ENCODE peak calls at places on chromosomes 4 and X, in nine cellular contexts. D is GM12892, P is stomach, G is lower leg skin, H is breast epithelium, J is IMR-90, W is A549, O is GM12878, B is endothelial cell of umbilical vein. L is an unnamed sample.

GRCh38 chrX:2584216-2584615 is 83.4 kb upstream of the DHRSX start:
- DNase-seq in W (no peak), G (no peak), B (no peak), J (no peak), D (no peak), O (no peak), H (no peak), P (no peak), L (no peak)

GRCh38 chr4:100360211-100360610 is 157.6 kb downstream of the EMCN start:
- DNase-seq in W (no peak), B (no peak), G (no peak), D (no peak), P (no peak), J (no peak), O (no peak), H (no peak), L (no peak)

GRCh38 chrX:65688403-65688881 is 21.0 kb downstream of the MSN start:
- DNase-seq in P (no peak), O (peak; percentile 74), H (no peak), D (peak; percentile 38), J (peak; percentile 73), W (no peak), B (no peak), G (no peak), L (no peak)

GRCh38 chr4:140926672-140927071 is 170.5 kb upstream of the TBC1D9 start:
- DNase-seq in P (no peak), G (no peak), O (no peak), H (no peak), D (no peak), J (peak; percentile 45), B (no peak), W (no peak), L (no peak)

GRCh38 chrX:111447298-111447697 is 35.3 kb upstream of the DCX start:
- DNase-seq in J (no peak), D (no peak), P (no peak), G (no peak), H (no peak), W (no peak), B (no peak), O (no peak), L (peak; percentile 23)

GRCh38 chr4:72858328-72858727 is 211.2 kb downstream of the COX18 start:
- DNase-seq in H (no peak), W (no peak), B (no peak), G (no peak), O (no peak), J (peak; percentile 79), D (no peak), P (no peak), L (no peak)

GRCh38 chr4:23871420-23871819 is 18.4 kb downstream of the PPARGC1A start:
- DNase-seq in W (no peak), G (no peak), P (no peak), H (no peak), J (no peak), B (no peak), O (no peak), D (no peak), L (no peak)

GRCh38 chrX:24014388-24015018 is 12.5 kb downstream of the KLHL15 start:
- DNase-seq in P (no peak), B (no peak), H (no peak), O (peak; percentile 45), D (no peak), J (peak; percentile 9), W (no peak), G (no peak), L (no peak)

GRCh38 chr4:82891728-82892466 is 944 bp upstream of the SEC31A start:
- DNase-seq in B (no peak), H (no peak), J (peak; percentile 35), P (no peak), D (no peak), O (no peak), G (no peak), W (no peak), L (no peak)

GRCh38 chrX:107712231-107713204 is 63.1 kb downstream of the TSC22D3 start:
- DNase-seq in P (no peak), H (no peak), B (no peak), J (peak; percentile 21), D (no peak), O (no peak), W (no peak), G (peak; percentile 84), L (no peak)
- TF ChIP-seq POLR2A in P (peak; percentile 16), H (peak; percentile 56), B (no peak), J (peak; percentile 73), D (peak; percentile 21), O (no peak), W (no peak), G (no peak), L (peak; percentile 98)

DNA sequence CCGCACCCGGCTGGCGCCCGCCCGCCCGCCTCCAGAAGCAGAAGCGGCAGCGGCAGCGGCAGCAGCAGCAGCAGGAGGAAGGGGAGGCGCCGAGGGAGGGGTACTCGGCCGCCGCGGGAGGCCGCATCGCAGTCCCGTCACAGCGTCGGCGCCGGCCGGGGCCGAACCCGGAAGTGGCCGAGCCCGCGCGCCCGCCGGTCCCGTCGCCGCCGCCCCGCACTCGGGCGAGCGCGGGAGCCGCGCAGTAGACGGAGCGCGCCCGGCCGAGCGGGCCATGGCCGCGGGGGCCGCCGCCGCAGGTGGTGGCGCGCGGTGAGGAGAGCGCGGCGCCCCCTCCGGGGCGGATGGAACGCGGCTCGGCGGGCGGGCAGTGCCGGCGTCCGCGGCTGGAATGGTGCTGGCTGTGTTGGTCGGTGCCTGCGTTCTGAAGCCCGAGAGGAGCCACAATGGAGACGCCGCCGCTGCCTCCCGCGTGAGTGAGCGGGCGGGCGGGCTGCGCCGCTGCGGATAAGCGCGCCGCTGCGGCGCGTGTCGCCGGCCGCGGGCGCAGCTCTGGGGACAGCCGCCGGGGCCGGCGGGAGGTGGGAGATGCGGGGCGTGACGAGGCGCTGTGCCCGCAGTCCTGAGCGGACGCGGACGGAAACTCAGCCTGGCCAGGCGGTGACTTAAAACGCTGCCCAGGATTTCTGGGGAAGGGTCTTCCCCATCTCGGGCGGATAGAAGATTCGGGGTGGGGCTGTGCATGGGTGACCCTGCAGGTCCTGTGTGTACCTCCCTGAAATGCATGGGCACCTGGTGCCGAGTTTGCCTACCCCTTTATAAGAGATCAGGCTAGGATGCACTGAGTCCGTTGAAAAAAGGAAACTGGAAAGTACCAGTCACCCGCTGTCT is at the start of gene KLHL2:
- DNase-seq in O (no peak), H (peak; percentile 65), D (peak; percentile 72), J (peak; percentile 74), G (peak; percentile 93), B (peak; percentile 80), P (peak; percentile 86), W (peak; percentile 35), L (peak; percentile 83)
- TF ChIP-seq POLR2A in O (peak; percentile 57), H (no peak), D (peak; percentile 65), J (peak; percentile 53), G (no peak), B (peak; percentile 73), P (no peak), W (peak; percentile 48), L (peak; percentile 60)

GRCh38 chr4:39442910-39443480 is 15.7 kb downstream of the RPL9 start:
- DNase-seq in D (no peak), J (no peak), H (no peak), P (no peak), B (no peak), G (no peak), W (no peak), O (no peak), L (no peak)

GRCh38 chr4:39450618-39451017 is 8.1 kb downstream of the RPL9 start:
- DNase-seq in D (no peak), B (no peak), G (no peak), H (no peak), W (no peak), P (no peak), O (no peak), J (no peak), L (no peak)

GRCh38 chr4:39446483-39446841 is 12.3 kb downstream of the RPL9 start:
- DNase-seq in O (no peak), G (no peak), P (no peak), H (no peak), W (no peak), B (no peak), D (no peak), J (no peak), L (no peak)

GRCh38 chr4:39451423-39452023 is 7.2 kb downstream of the RPL9 start:
- DNase-seq in G (no peak), O (no peak), H (no peak), D (no peak), J (no peak), P (no peak), W (no peak), B (no peak), L (no peak)

DNA sequence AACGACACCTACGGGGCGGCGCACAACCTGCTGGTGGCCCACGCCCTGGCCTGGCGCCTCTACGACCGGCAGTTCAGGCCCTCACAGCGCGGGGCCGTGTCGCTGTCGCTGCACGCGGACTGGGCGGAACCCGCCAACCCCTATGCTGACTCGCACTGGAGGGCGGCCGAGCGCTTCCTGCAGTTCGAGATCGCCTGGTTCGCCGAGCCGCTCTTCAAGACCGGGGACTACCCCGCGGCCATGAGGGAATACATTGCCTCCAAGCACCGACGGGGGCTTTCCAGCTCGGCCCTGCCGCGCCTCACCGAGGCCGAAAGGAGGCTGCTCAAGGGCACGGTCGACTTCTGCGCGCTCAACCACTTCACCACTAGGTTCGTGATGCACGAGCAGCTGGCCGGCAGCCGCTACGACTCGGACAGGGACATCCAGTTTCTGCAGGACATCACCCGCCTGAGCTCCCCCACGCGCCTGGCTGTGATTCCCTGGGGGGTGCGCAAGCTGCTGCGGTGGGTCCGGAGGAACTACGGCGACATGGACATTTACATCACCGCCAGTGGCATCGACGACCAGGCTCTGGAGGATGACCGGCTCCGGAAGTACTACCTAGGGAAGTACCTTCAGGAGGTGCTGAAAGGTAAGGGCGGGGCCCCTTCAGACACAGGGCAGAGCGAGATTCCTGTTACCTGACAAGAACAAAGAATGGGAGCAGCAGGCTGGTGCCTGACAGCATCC is 11.7 kb downstream of the RPL9 start:
- DNase-seq in O (peak; percentile 48), B (peak; percentile 69), W (no peak), G (peak; percentile 89), J (peak; percentile 28), H (peak; percentile 29), P (peak; percentile 78), D (peak; percentile 64), L (peak; percentile 59)
- TF ChIP-seq POLR2A in O (peak; percentile 68), B (no peak), W (no peak), G (no peak), J (no peak), H (no peak), P (peak; percentile 11), D (no peak), L (peak; percentile 12)

DNA sequence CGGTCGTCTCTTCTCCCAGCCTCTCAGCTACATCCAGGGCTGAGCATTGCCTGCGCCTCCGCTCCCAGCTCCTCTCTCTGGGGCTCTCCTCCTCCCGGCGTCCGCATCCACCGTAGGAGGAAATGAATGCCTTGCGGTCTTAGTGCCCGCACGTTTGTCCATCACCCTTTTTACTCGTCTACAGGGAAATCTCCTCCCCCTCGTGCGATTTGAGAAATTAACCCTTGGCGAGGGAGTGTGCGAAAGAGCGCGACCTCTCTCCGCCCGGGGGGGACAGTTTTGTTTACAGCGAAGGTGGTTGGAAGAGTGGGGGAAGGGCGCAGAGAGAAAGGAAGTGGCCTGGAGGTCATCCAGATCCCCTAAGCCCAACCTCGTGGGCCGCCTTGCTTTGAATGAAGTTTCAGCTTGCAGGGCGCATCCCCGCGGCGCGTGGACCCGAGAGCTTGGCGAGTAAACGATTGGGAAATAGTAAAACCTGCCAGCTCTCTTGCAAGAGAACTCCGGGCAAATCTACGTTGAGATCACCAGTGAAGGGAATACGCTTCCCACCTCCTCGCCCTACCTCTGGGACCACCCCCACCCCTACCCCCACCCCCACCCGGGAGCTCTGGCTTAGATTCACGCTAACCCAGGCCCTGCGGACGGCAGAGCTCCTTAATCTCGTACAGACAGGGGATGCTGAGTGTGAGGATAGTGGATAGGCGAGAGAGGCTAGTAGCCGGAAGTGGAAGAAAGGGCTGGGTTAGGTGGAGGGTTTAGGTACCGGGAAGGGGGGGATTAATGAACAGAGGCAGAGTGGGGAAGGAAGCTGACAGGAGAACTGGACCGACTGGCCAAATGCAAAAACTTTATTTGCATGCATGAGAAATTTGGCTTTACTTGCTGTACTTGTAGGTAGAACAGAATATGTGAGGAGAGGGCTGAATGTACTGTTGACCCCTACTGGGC is at the start of gene ELOVL6:
- DNase-seq in D (peak; percentile 25), G (peak; percentile 89), O (peak; percentile 55), J (peak; percentile 72), P (peak; percentile 56), H (no peak), B (peak; percentile 50), W (peak; percentile 35), L (peak; percentile 79)
- TF ChIP-seq POLR2A in D (peak; percentile 47), G (no peak), O (peak; percentile 65), J (peak; percentile 44), P (no peak), H (no peak), B (no peak), W (no peak), L (peak; percentile 83)